ENCODE peak calls at places on chromosomes 3 and 15, in eight cellular contexts. N is A549, H is NB4, Y is esophagus muscularis mucosa, I is uterus, M is ovary, K is suprapubic skin, Z is tibial nerve. G is an unnamed sample.
A peak's percentile ranks its signal among the peaks of the same experiment; 100 is the strongest.

GRCh38 chr3:38247366-38248035 is 18.1 kb upstream of the SLC22A13 start:
- DNase-seq in M (no peak), K (no peak), H (no peak), Z (peak; percentile 34), I (no peak), Y (no peak), N (peak; percentile 50), G (no peak)

GRCh38 chr3:69164296-69164695 is 41.9 kb upstream of the LMOD3 start:
- DNase-seq in Z (no peak), M (no peak), Y (no peak), K (no peak), I (no peak), H (no peak), N (no peak), G (no peak)

GRCh38 chr3:188349276-188349962 is 195.5 kb downstream of the LPP start:
- DNase-seq in I (no peak), M (no peak), N (no peak), Z (no peak), Y (no peak), H (peak; percentile 11), K (no peak), G (no peak)

GRCh38 chr3:157477441-157477840 is 25.8 kb downstream of the VEPH1 start:
- DNase-seq in H (no peak), M (no peak), N (peak; percentile 7), I (no peak), Y (no peak), Z (no peak), K (no peak), G (no peak)

GRCh38 chr3:33061782-33062181 is 35.2 kb downstream of the GLB1 start:
- DNase-seq in I (no peak), N (no peak), H (no peak), K (no peak), Y (no peak), Z (no peak), M (no peak), G (no peak)

GRCh38 chr3:132539681-132540080 is 57.4 kb upstream of the ACKR4 start:
- DNase-seq in H (no peak), Z (no peak), M (no peak), N (no peak), I (no peak), K (no peak), Y (no peak), G (no peak)

GRCh38 chr3:53709856-53710674 is 136.2 kb downstream of the CHDH start:
- DNase-seq in Y (peak; percentile 24), Z (peak; percentile 82), H (peak; percentile 70), M (peak; percentile 70), K (no peak), N (peak; percentile 71), I (peak; percentile 71), G (peak; percentile 90)

GRCh38 chr3:170465935-170466334 is 47.3 kb downstream of the CLDN11 start:
- DNase-seq in I (no peak), N (peak; percentile 46), H (no peak), M (no peak), Y (no peak), K (no peak), Z (no peak), G (no peak)

GRCh38 chr3:88219138-88219792 is 69.5 kb downstream of the C3orf38 start:
- DNase-seq in Y (no peak), M (no peak), H (peak; percentile 66), Z (peak; percentile 48), N (peak; percentile 52), K (no peak), I (no peak), G (no peak)

GRCh38 chr3:146972726-146973125 is 367.6 kb upstream of the PLSCR5 start:
- DNase-seq in K (no peak), Y (no peak), Z (no peak), N (no peak), H (no peak), I (no peak), M (no peak), G (no peak)

GRCh38 chr15:71366522-71366921 is 251.3 kb downstream of the THSD4 start:
- DNase-seq in Z (no peak), K (no peak), N (no peak), I (no peak), H (no peak), M (no peak), Y (no peak), G (no peak)

GRCh38 chr15:22873841-22874240 is 35.4 kb downstream of the NIPA2 start:
- DNase-seq in I (no peak), H (no peak), M (no peak), Z (no peak), K (no peak), N (no peak), Y (no peak), G (no peak)

GRCh38 chr3:123258811-123259420 is 57.2 kb downstream of the SEC22A start:
- DNase-seq in M (no peak), Y (no peak), I (no peak), H (peak; percentile 57), K (no peak), Z (no peak), N (peak; percentile 65), G (no peak)

GRCh38 chr3:105755121-105755886 is 113.5 kb downstream of the CBLB start:
- DNase-seq in I (no peak), H (no peak), N (no peak), K (no peak), M (no peak), Y (no peak), Z (no peak), G (no peak)

GRCh38 chr15:60073441-60073840 is 69.3 kb downstream of the FOXB1 start:
- DNase-seq in H (no peak), Y (no peak), Z (no peak), N (no peak), I (no peak), M (no peak), K (no peak), G (no peak)

GRCh38 chr3:156449712-156450574 is 105.0 kb downstream of the SSR3 start:
- DNase-seq in Y (no peak), Z (peak; percentile 32), H (peak; percentile 42), N (peak; percentile 32), K (no peak), M (no peak), I (no peak), G (no peak)

GRCh38 chr3:120420360-120420759 is 30.4 kb downstream of the FSTL1 start:
- DNase-seq in M (no peak), Z (no peak), I (no peak), N (no peak), H (no peak), Y (no peak), K (no peak), G (no peak)
- TF ChIP-seq POLR2A in M (no peak), Z (no peak), I (no peak), N (no peak), H (no peak), Y (no peak), K (no peak), G (no peak)

GRCh38 chr3:140570602-140571001 is 107.3 kb upstream of the TRIM42 start:
- DNase-seq in I (no peak), Y (no peak), Z (no peak), K (no peak), N (no peak), M (no peak), H (no peak), G (no peak)

GRCh38 chr3:140573011-140573410 is 104.9 kb upstream of the TRIM42 start:
- DNase-seq in K (no peak), I (no peak), M (no peak), Y (no peak), H (no peak), N (no peak), Z (no peak), G (no peak)

GRCh38 chr3:140572334-140572733 is 105.5 kb upstream of the TRIM42 start:
- DNase-seq in K (no peak), Y (no peak), I (no peak), M (no peak), Z (no peak), H (no peak), N (no peak), G (no peak)

GRCh38 chr3:140568842-140569520 is 108.9 kb upstream of the TRIM42 start:
- DNase-seq in I (peak; percentile 48), Y (no peak), N (no peak), K (no peak), M (peak; percentile 81), Z (peak; percentile 46), H (no peak), G (no peak)

DNA sequence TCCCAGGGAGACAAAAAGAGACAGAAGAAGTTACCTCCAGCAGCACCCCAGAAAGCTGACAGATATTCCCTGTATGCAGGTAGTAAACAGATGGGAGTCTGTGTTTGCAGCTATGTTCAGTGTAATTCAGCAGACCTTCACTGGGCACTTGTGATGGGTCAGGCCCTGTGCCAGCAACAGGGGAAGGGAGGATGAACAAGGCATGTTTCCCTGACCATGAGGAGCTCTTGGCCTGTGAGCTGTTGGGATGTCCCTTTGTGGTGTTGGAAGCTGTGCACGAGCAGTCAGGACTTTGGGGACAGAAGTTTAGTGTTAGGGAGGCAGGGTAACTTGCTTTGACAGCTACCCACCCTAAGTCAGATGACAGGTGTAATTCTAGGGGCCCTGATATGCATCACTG is 106.0 kb upstream of the TRIM42 start:
- DNase-seq in K (no peak), M (peak; percentile 23), I (no peak), H (no peak), Z (no peak), Y (no peak), N (no peak), G (no peak)
- TF ChIP-seq CTCF in K (no peak), M (no peak), I (no peak), H (no peak), Z (no peak), Y (no peak), N (no peak), G (no peak)

GRCh38 chr3:49411968-49412631 is at the start of the genes RHOA and TCTA:
- DNase-seq in H (peak; percentile 99), K (peak; percentile 100), Z (peak; percentile 99), Y (peak; percentile 100), I (peak; percentile 99), N (peak; percentile 100), M (peak; percentile 99), G (peak; percentile 100)
- TF ChIP-seq POLR2A in H (peak; percentile 91), K (peak; percentile 36), Z (peak; percentile 81), Y (peak; percentile 95), I (peak; percentile 91), N (peak; percentile 89), M (peak; percentile 82), G (peak; percentile 1)

GRCh38 chr3:117191245-117191644 is 481.7 kb downstream of the TUSC7 start:
- DNase-seq in K (no peak), N (no peak), Y (no peak), I (no peak), Z (no peak), M (no peak), H (no peak), G (no peak)

GRCh38 chr3:117192888-117193287 is 483.3 kb downstream of the TUSC7 start:
- DNase-seq in K (no peak), Y (no peak), N (no peak), I (no peak), M (no peak), H (no peak), Z (no peak), G (no peak)

GRCh38 chr3:117195034-117195433 is 485.5 kb downstream of the TUSC7 start:
- DNase-seq in N (no peak), Y (no peak), M (no peak), H (no peak), Z (no peak), K (no peak), I (no peak), G (no peak)

DNA sequence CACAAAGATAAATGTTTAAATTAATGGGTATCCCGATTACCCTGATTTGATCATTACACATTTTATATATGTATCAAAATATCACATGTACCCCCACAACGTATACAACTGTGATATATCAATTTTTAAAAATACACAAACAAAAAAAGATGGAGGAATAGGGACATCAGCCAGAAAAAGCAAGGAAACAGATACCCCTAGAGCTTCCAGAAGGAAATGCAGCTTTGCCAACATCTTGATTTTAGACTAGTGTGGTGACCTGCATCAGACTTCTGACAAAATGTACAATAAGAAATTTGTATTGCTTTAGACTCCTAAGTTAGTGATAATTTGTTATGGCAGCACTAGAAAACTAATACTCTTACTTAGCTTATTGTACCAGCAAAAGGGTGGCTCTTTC is 483.8 kb downstream of the TUSC7 start:
- DNase-seq in M (no peak), Z (no peak), K (no peak), N (peak; percentile 11), Y (no peak), I (no peak), H (no peak), G (no peak)
- TF ChIP-seq CTCF in M (no peak), Z (no peak), K (no peak), N (no peak), Y (no peak), I (no peak), H (no peak), G (no peak)

G was measured in lower leg skin.